ENCODE peak calls at places on chromosome 11, in eight cellular contexts. One of them, this sample, is unnamed.

GRCh38 chr11:125886997-125887372 is 483 bp upstream of the HYLS1 start:
- DNase-seq in posterior cingulate gyrus: no peak
- DNase-seq in endothelial cell: no peak
- DNase-seq in T-helper 1 cell: peak; percentile 72
- DNase-seq in EH: peak; percentile 53
- DNase-seq in Right ventricle myocardium superior: peak; percentile 68
- DNase-seq in AG10803: peak; percentile 33
- DNase-seq in LHCN-M2: peak; percentile 31
- DNase-seq in this sample: peak; percentile 44

GRCh38 chr11:62383822-62384221 is 35.0 kb upstream of the SCGB1A1 start:
- DNase-seq in posterior cingulate gyrus: no peak
- DNase-seq in EH: no peak
- DNase-seq in T-helper 1 cell: no peak
- DNase-seq in LHCN-M2: no peak
- DNase-seq in endothelial cell: no peak
- DNase-seq in Right ventricle myocardium superior: no peak
- DNase-seq in AG10803: peak; percentile 55
- DNase-seq in this sample: no peak

GRCh38 chr11:1227551-1228182 is 4.8 kb downstream of the MUC5B start:
- DNase-seq in posterior cingulate gyrus: no peak
- DNase-seq in EH: no peak
- DNase-seq in Right ventricle myocardium superior: peak; percentile 27
- DNase-seq in T-helper 1 cell: no peak
- DNase-seq in endothelial cell: no peak
- DNase-seq in AG10803: no peak
- DNase-seq in LHCN-M2: no peak
- DNase-seq in this sample: no peak

GRCh38 chr11:45045692-45046471 is 95.2 kb upstream of the TP53I11 start:
- DNase-seq in EH: peak; percentile 55
- DNase-seq in Right ventricle myocardium superior: peak; percentile 73
- DNase-seq in posterior cingulate gyrus: no peak
- DNase-seq in T-helper 1 cell: no peak
- DNase-seq in AG10803: peak; percentile 72
- DNase-seq in endothelial cell: peak; percentile 30
- DNase-seq in LHCN-M2: peak; percentile 43
- DNase-seq in this sample: peak; percentile 51

GRCh38 chr11:40281055-40281580 is 1178.3 kb downstream of the LRRC4C start:
- DNase-seq in posterior cingulate gyrus: no peak
- DNase-seq in endothelial cell: no peak
- DNase-seq in Right ventricle myocardium superior: no peak
- DNase-seq in AG10803: no peak
- DNase-seq in T-helper 1 cell: no peak
- DNase-seq in LHCN-M2: no peak
- DNase-seq in EH: no peak
- DNase-seq in this sample: peak; percentile 76

GRCh38 chr11:76161261-76161961 is 44.9 kb downstream of the WNT11 start:
- DNase-seq in Right ventricle myocardium superior: peak; percentile 59
- DNase-seq in posterior cingulate gyrus: no peak
- DNase-seq in T-helper 1 cell: no peak
- DNase-seq in endothelial cell: no peak
- DNase-seq in AG10803: peak; percentile 44
- DNase-seq in LHCN-M2: no peak
- DNase-seq in EH: peak; percentile 50
- DNase-seq in this sample: no peak

GRCh38 chr11:69234740-69235710 is 58.9 kb upstream of the MYEOV start:
- DNase-seq in Right ventricle myocardium superior: no peak
- DNase-seq in posterior cingulate gyrus: no peak
- DNase-seq in AG10803: no peak
- DNase-seq in T-helper 1 cell: no peak
- DNase-seq in endothelial cell: no peak
- DNase-seq in LHCN-M2: no peak
- DNase-seq in EH: no peak
- DNase-seq in this sample: no peak

GRCh38 chr11:34613462-34614183 is 7.3 kb upstream of the EHF start:
- DNase-seq in Right ventricle myocardium superior: no peak
- DNase-seq in LHCN-M2: no peak
- DNase-seq in posterior cingulate gyrus: no peak
- DNase-seq in T-helper 1 cell: no peak
- DNase-seq in endothelial cell: no peak
- DNase-seq in AG10803: no peak
- DNase-seq in EH: no peak
- DNase-seq in this sample: no peak

GRCh38 chr11:32448232-32448631 is 12.9 kb upstream of the WT1 start:
- DNase-seq in T-helper 1 cell: no peak
- DNase-seq in AG10803: no peak
- DNase-seq in Right ventricle myocardium superior: no peak
- DNase-seq in posterior cingulate gyrus: no peak
- DNase-seq in EH: peak; percentile 4
- DNase-seq in endothelial cell: peak; percentile 23
- DNase-seq in LHCN-M2: no peak
- DNase-seq in this sample: no peak

GRCh38 chr11:12288212-12288933 is 89.0 kb upstream of the PARVA start:
- DNase-seq in posterior cingulate gyrus: peak; percentile 89
- DNase-seq in LHCN-M2: peak; percentile 94
- DNase-seq in endothelial cell: peak; percentile 92
- DNase-seq in Right ventricle myocardium superior: peak; percentile 85
- DNase-seq in AG10803: peak; percentile 95
- DNase-seq in EH: peak; percentile 95
- DNase-seq in T-helper 1 cell: peak; percentile 30
- DNase-seq in this sample: peak; percentile 87

GRCh38 chr11:125085301-125086081 is 22.4 kb downstream of the SLC37A2 start:
- DNase-seq in Right ventricle myocardium superior: no peak
- DNase-seq in LHCN-M2: no peak
- DNase-seq in AG10803: no peak
- DNase-seq in T-helper 1 cell: no peak
- DNase-seq in posterior cingulate gyrus: no peak
- DNase-seq in EH: no peak
- DNase-seq in endothelial cell: no peak
- DNase-seq in this sample: no peak

GRCh38 chr11:8801121-8801520 is 109.9 kb upstream of the AKIP1 start:
- DNase-seq in T-helper 1 cell: no peak
- DNase-seq in Right ventricle myocardium superior: no peak
- DNase-seq in LHCN-M2: no peak
- DNase-seq in AG10803: no peak
- DNase-seq in posterior cingulate gyrus: no peak
- DNase-seq in endothelial cell: no peak
- DNase-seq in EH: no peak
- DNase-seq in this sample: no peak

GRCh38 chr11:44464741-44465140 is 100.7 kb upstream of the CD82 start:
- DNase-seq in EH: no peak
- DNase-seq in AG10803: no peak
- DNase-seq in posterior cingulate gyrus: no peak
- DNase-seq in T-helper 1 cell: no peak
- DNase-seq in endothelial cell: no peak
- DNase-seq in Right ventricle myocardium superior: no peak
- DNase-seq in LHCN-M2: no peak
- DNase-seq in this sample: no peak

GRCh38 chr11:95652002-95652472 is 137.5 kb downstream of the FAM76B start:
- DNase-seq in posterior cingulate gyrus: no peak
- DNase-seq in Right ventricle myocardium superior: no peak
- DNase-seq in endothelial cell: no peak
- DNase-seq in T-helper 1 cell: no peak
- DNase-seq in EH: no peak
- DNase-seq in AG10803: no peak
- DNase-seq in LHCN-M2: no peak
- DNase-seq in this sample: no peak

GRCh38 chr11:69403556-69404215 is 77.8 kb upstream of the LINC01488 start:
- DNase-seq in endothelial cell: no peak
- DNase-seq in LHCN-M2: peak; percentile 58
- DNase-seq in EH: peak; percentile 85
- DNase-seq in T-helper 1 cell: no peak
- DNase-seq in Right ventricle myocardium superior: no peak
- DNase-seq in AG10803: peak; percentile 44
- DNase-seq in posterior cingulate gyrus: no peak
- DNase-seq in this sample: no peak

GRCh38 chr11:22163394-22163797 is 29.5 kb upstream of the ANO5 start:
- DNase-seq in AG10803: no peak
- DNase-seq in posterior cingulate gyrus: peak; percentile 32
- DNase-seq in Right ventricle myocardium superior: no peak
- DNase-seq in T-helper 1 cell: no peak
- DNase-seq in LHCN-M2: no peak
- DNase-seq in EH: no peak
- DNase-seq in endothelial cell: no peak
- DNase-seq in this sample: peak; percentile 12

GRCh38 chr11:68976563-68976962 is 4.2 kb downstream of the MRGPRD start:
- DNase-seq in T-helper 1 cell: no peak
- DNase-seq in AG10803: peak; percentile 64
- DNase-seq in LHCN-M2: no peak
- DNase-seq in EH: no peak
- DNase-seq in Right ventricle myocardium superior: no peak
- DNase-seq in posterior cingulate gyrus: no peak
- DNase-seq in endothelial cell: no peak
- DNase-seq in this sample: no peak

GRCh38 chr11:11668781-11669180 is 47.0 kb upstream of the GALNT18 start:
- DNase-seq in endothelial cell: no peak
- DNase-seq in EH: no peak
- DNase-seq in posterior cingulate gyrus: no peak
- DNase-seq in LHCN-M2: no peak
- DNase-seq in Right ventricle myocardium superior: no peak
- DNase-seq in AG10803: no peak
- DNase-seq in T-helper 1 cell: no peak
- DNase-seq in this sample: no peak

GRCh38 chr11:394034-394857 is at the start of gene PKP3:
- DNase-seq in posterior cingulate gyrus: no peak
- DNase-seq in Right ventricle myocardium superior: no peak
- DNase-seq in EH: peak; percentile 73
- DNase-seq in AG10803: peak; percentile 26
- DNase-seq in LHCN-M2: peak; percentile 53
- DNase-seq in T-helper 1 cell: no peak
- DNase-seq in endothelial cell: no peak
- DNase-seq in this sample: no peak

GRCh38 chr11:12211331-12212065 is 101.1 kb downstream of the MICAL2 start:
- DNase-seq in LHCN-M2: no peak
- DNase-seq in T-helper 1 cell: no peak
- DNase-seq in AG10803: no peak
- DNase-seq in endothelial cell: no peak
- DNase-seq in Right ventricle myocardium superior: no peak
- DNase-seq in posterior cingulate gyrus: no peak
- DNase-seq in EH: no peak
- DNase-seq in this sample: no peak

GRCh38 chr11:118953265-118953664 is 2.8 kb upstream of the UPK2 start:
- DNase-seq in AG10803: no peak
- DNase-seq in T-helper 1 cell: no peak
- DNase-seq in EH: peak; percentile 38
- DNase-seq in Right ventricle myocardium superior: no peak
- DNase-seq in posterior cingulate gyrus: peak; percentile 78
- DNase-seq in LHCN-M2: peak; percentile 35
- DNase-seq in endothelial cell: peak; percentile 34
- DNase-seq in this sample: peak; percentile 94

GRCh38 chr11:75868990-75869389 is 54.0 kb downstream of the UVRAG start:
- DNase-seq in LHCN-M2: no peak
- DNase-seq in EH: no peak
- DNase-seq in posterior cingulate gyrus: no peak
- DNase-seq in Right ventricle myocardium superior: no peak
- DNase-seq in T-helper 1 cell: no peak
- DNase-seq in endothelial cell: no peak
- DNase-seq in AG10803: no peak
- DNase-seq in this sample: no peak

This sample was measured in Ammon's horn.